ENCODE peak calls at places on chromosomes 13 and 19, in ten cellular contexts. One of them, this sample, is unnamed.

GRCh38 chr13:45092668-45093067 is 27.6 kb upstream of the GTF2F2 start:
- DNase-seq in AG09319: peak; percentile 22
- DNase-seq in ovary: no peak
- DNase-seq in suprapubic skin: no peak
- DNase-seq in fibroblast of mammary gland: peak; percentile 12
- DNase-seq in GM20000: no peak
- DNase-seq in fibroblast of lung: no peak
- DNase-seq in glutamatergic neuron: no peak
- DNase-seq in breast epithelium: no peak
- DNase-seq in A673: no peak
- DNase-seq in this sample: peak; percentile 23

GRCh38 chr13:45954861-45955595 is 97.5 kb downstream of the ZC3H13 start:
- DNase-seq in glutamatergic neuron: no peak
- DNase-seq in A673: no peak
- DNase-seq in fibroblast of lung: peak; percentile 6
- DNase-seq in fibroblast of mammary gland: no peak
- DNase-seq in AG09319: no peak
- DNase-seq in ovary: no peak
- DNase-seq in GM20000: no peak
- DNase-seq in breast epithelium: no peak
- DNase-seq in suprapubic skin: no peak
- DNase-seq in this sample: no peak

GRCh38 chr13:24905242-24905641 is 141.3 kb downstream of the RNF17 start:
- DNase-seq in AG09319: no peak
- DNase-seq in fibroblast of mammary gland: peak; percentile 51
- DNase-seq in fibroblast of lung: peak; percentile 22
- DNase-seq in A673: no peak
- DNase-seq in GM20000: no peak
- DNase-seq in glutamatergic neuron: no peak
- DNase-seq in breast epithelium: no peak
- DNase-seq in ovary: no peak
- DNase-seq in suprapubic skin: no peak
- DNase-seq in this sample: no peak

GRCh38 chr13:101799196-101799595 is 346.7 kb downstream of the ITGBL1 start:
- DNase-seq in AG09319: no peak
- DNase-seq in fibroblast of mammary gland: no peak
- DNase-seq in A673: no peak
- DNase-seq in glutamatergic neuron: no peak
- DNase-seq in fibroblast of lung: no peak
- DNase-seq in breast epithelium: no peak
- DNase-seq in suprapubic skin: no peak
- DNase-seq in GM20000: no peak
- DNase-seq in ovary: no peak
- DNase-seq in this sample: no peak

GRCh38 chr19:54684537-54684936 is 21.8 kb downstream of the LILRB4 start:
- DNase-seq in glutamatergic neuron: no peak
- DNase-seq in ovary: no peak
- DNase-seq in AG09319: no peak
- DNase-seq in A673: peak; percentile 55
- DNase-seq in fibroblast of mammary gland: peak; percentile 2
- DNase-seq in breast epithelium: no peak
- DNase-seq in fibroblast of lung: no peak
- DNase-seq in GM20000: peak; percentile 46
- DNase-seq in suprapubic skin: no peak
- DNase-seq in this sample: no peak

GRCh38 chr19:22600690-22601648 is 33.2 kb upstream of the ZNF492 start:
- DNase-seq in breast epithelium: no peak
- DNase-seq in suprapubic skin: no peak
- DNase-seq in ovary: no peak
- DNase-seq in GM20000: no peak
- DNase-seq in AG09319: no peak
- DNase-seq in A673: no peak
- DNase-seq in glutamatergic neuron: no peak
- DNase-seq in fibroblast of lung: no peak
- DNase-seq in fibroblast of mammary gland: no peak
- DNase-seq in this sample: no peak

GRCh38 chr19:5451494-5451893 is 3.7 kb upstream of the ZNRF4 start:
- DNase-seq in suprapubic skin: no peak
- DNase-seq in glutamatergic neuron: no peak
- DNase-seq in breast epithelium: no peak
- DNase-seq in AG09319: no peak
- DNase-seq in fibroblast of mammary gland: no peak
- DNase-seq in A673: no peak
- DNase-seq in GM20000: no peak
- DNase-seq in ovary: no peak
- DNase-seq in fibroblast of lung: no peak
- DNase-seq in this sample: no peak

GRCh38 chr19:3098515-3099346 is 4.6 kb downstream of the GNA11 start:
- DNase-seq in A673: no peak
- DNase-seq in breast epithelium: no peak
- DNase-seq in fibroblast of mammary gland: peak; percentile 30
- DNase-seq in suprapubic skin: peak; percentile 74
- DNase-seq in GM20000: no peak
- DNase-seq in fibroblast of lung: peak; percentile 28
- DNase-seq in ovary: no peak
- DNase-seq in glutamatergic neuron: no peak
- DNase-seq in AG09319: no peak
- DNase-seq in this sample: peak; percentile 10

GRCh38 chr13:99119686-99120085 is 81.0 kb upstream of the UBAC2 start:
- DNase-seq in glutamatergic neuron: no peak
- DNase-seq in fibroblast of mammary gland: no peak
- DNase-seq in suprapubic skin: no peak
- DNase-seq in breast epithelium: no peak
- DNase-seq in AG09319: no peak
- DNase-seq in GM20000: no peak
- DNase-seq in fibroblast of lung: no peak
- DNase-seq in ovary: no peak
- DNase-seq in A673: no peak
- DNase-seq in this sample: no peak

GRCh38 chr19:33406521-33407139 is 33.1 kb downstream of the CEBPG start:
- DNase-seq in breast epithelium: no peak
- DNase-seq in glutamatergic neuron: peak; percentile 90
- DNase-seq in fibroblast of mammary gland: peak; percentile 56
- DNase-seq in ovary: peak; percentile 56
- DNase-seq in GM20000: peak; percentile 90
- DNase-seq in suprapubic skin: peak; percentile 69
- DNase-seq in AG09319: no peak
- DNase-seq in fibroblast of lung: peak; percentile 52
- DNase-seq in A673: peak; percentile 71
- DNase-seq in this sample: peak; percentile 39

GRCh38 chr19:43774103-43774939 is 6.5 kb downstream of the KCNN4 start:
- DNase-seq in fibroblast of mammary gland: peak; percentile 56
- DNase-seq in AG09319: no peak
- DNase-seq in ovary: peak; percentile 38
- DNase-seq in glutamatergic neuron: peak; percentile 87
- DNase-seq in fibroblast of lung: peak; percentile 53
- DNase-seq in A673: no peak
- DNase-seq in suprapubic skin: no peak
- DNase-seq in GM20000: no peak
- DNase-seq in breast epithelium: no peak
- DNase-seq in this sample: no peak

DNA sequence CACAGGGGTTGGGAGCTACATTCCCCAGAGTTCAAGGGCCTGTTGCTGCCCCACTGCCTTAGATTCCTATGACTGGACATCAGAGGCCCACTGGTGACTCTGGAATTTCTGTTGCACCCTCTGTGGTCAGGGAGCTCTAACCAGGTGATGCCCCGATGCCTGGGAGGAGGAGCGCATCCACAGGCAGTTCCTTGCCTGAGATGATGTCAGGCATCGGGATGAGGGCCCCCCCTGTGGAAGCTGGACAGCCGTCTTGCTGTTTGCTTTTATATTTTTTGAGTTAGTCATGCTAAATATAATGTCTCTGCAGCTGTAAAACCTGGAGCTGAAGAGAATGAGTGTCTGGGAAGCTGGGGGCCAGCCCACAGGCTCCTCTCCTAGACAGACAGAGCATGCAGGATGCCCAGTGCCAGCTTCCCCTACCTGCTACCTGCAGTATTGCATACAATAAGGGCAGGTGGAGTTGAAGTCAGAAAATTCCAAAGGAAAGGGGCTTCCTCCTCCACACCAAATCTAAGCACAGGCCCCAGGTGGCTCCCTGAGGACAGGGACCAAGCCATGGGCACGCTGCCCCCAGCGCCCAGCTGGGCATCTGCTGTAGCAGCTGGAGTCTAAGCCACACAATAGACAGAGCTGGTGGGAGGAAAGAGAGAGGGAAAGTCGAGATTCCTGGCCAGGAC is 16.2 kb downstream of the COL4A2 start:
- DNase-seq in fibroblast of mammary gland: peak; percentile 72
- DNase-seq in A673: peak; percentile 41
- DNase-seq in suprapubic skin: no peak
- DNase-seq in glutamatergic neuron: no peak
- DNase-seq in ovary: no peak
- DNase-seq in fibroblast of lung: peak; percentile 50
- DNase-seq in AG09319: no peak
- DNase-seq in breast epithelium: no peak
- DNase-seq in GM20000: no peak
- DNase-seq in this sample: peak; percentile 96
- TF ChIP-seq CTCF in fibroblast of mammary gland: peak; percentile 0
- TF ChIP-seq CTCF in A673: no peak
- TF ChIP-seq CTCF in suprapubic skin: no peak
- TF ChIP-seq CTCF in glutamatergic neuron: peak; percentile 14
- TF ChIP-seq CTCF in ovary: no peak
- TF ChIP-seq CTCF in fibroblast of lung: peak; percentile 4
- TF ChIP-seq CTCF in AG09319: no peak
- TF ChIP-seq CTCF in breast epithelium: no peak
- TF ChIP-seq CTCF in GM20000: no peak
- TF ChIP-seq CTCF in this sample: peak; percentile 29

GRCh38 chr13:86729206-86729605 is 930.0 kb upstream of the SLITRK6 start:
- DNase-seq in glutamatergic neuron: no peak
- DNase-seq in breast epithelium: no peak
- DNase-seq in AG09319: no peak
- DNase-seq in suprapubic skin: no peak
- DNase-seq in fibroblast of lung: peak; percentile 1
- DNase-seq in GM20000: no peak
- DNase-seq in ovary: no peak
- DNase-seq in A673: no peak
- DNase-seq in fibroblast of mammary gland: no peak
- DNase-seq in this sample: no peak

DNA sequence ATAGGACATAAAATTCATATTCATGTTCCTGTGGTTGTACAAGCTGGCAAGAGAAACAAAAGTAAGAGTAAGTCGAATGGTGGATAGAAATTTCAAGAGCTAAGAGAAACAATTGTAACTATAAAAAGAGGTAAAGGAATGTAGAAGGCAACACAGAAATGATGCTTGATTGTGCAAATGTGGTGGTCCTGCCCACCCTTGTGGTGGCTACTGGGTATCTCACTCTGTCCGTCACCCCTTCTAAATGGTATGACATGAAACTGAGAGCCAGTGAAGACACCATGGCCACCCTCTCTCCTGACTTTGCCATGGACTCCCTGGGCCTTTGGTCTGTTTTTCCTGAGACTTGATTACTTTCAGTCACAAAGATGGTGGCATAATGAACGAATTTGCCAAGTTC is 925.9 kb upstream of the SLITRK6 start:
- DNase-seq in GM20000: no peak
- DNase-seq in AG09319: no peak
- DNase-seq in fibroblast of lung: peak; percentile 2
- DNase-seq in glutamatergic neuron: peak; percentile 27
- DNase-seq in breast epithelium: no peak
- DNase-seq in suprapubic skin: no peak
- DNase-seq in ovary: no peak
- DNase-seq in A673: peak; percentile 1
- DNase-seq in fibroblast of mammary gland: no peak
- DNase-seq in this sample: no peak
- TF ChIP-seq CTCF in GM20000: no peak
- TF ChIP-seq CTCF in AG09319: no peak
- TF ChIP-seq CTCF in fibroblast of lung: peak; percentile 6
- TF ChIP-seq CTCF in glutamatergic neuron: peak; percentile 59
- TF ChIP-seq CTCF in breast epithelium: no peak
- TF ChIP-seq CTCF in suprapubic skin: no peak
- TF ChIP-seq CTCF in ovary: no peak
- TF ChIP-seq CTCF in A673: peak; percentile 20
- TF ChIP-seq CTCF in fibroblast of mammary gland: no peak
- TF ChIP-seq CTCF in this sample: peak; percentile 3

GRCh38 chr13:84455143-84455905 is 573.0 kb upstream of the SLITRK1 start:
- DNase-seq in AG09319: no peak
- DNase-seq in fibroblast of mammary gland: no peak
- DNase-seq in suprapubic skin: no peak
- DNase-seq in glutamatergic neuron: no peak
- DNase-seq in fibroblast of lung: no peak
- DNase-seq in ovary: no peak
- DNase-seq in breast epithelium: no peak
- DNase-seq in A673: no peak
- DNase-seq in GM20000: no peak
- DNase-seq in this sample: no peak
- TF ChIP-seq CTCF in AG09319: no peak
- TF ChIP-seq CTCF in fibroblast of mammary gland: peak; percentile 10
- TF ChIP-seq CTCF in suprapubic skin: no peak
- TF ChIP-seq CTCF in glutamatergic neuron: no peak
- TF ChIP-seq CTCF in fibroblast of lung: no peak
- TF ChIP-seq CTCF in ovary: no peak
- TF ChIP-seq CTCF in breast epithelium: no peak
- TF ChIP-seq CTCF in A673: peak; percentile 34
- TF ChIP-seq CTCF in GM20000: no peak
- TF ChIP-seq CTCF in this sample: no peak

DNA sequence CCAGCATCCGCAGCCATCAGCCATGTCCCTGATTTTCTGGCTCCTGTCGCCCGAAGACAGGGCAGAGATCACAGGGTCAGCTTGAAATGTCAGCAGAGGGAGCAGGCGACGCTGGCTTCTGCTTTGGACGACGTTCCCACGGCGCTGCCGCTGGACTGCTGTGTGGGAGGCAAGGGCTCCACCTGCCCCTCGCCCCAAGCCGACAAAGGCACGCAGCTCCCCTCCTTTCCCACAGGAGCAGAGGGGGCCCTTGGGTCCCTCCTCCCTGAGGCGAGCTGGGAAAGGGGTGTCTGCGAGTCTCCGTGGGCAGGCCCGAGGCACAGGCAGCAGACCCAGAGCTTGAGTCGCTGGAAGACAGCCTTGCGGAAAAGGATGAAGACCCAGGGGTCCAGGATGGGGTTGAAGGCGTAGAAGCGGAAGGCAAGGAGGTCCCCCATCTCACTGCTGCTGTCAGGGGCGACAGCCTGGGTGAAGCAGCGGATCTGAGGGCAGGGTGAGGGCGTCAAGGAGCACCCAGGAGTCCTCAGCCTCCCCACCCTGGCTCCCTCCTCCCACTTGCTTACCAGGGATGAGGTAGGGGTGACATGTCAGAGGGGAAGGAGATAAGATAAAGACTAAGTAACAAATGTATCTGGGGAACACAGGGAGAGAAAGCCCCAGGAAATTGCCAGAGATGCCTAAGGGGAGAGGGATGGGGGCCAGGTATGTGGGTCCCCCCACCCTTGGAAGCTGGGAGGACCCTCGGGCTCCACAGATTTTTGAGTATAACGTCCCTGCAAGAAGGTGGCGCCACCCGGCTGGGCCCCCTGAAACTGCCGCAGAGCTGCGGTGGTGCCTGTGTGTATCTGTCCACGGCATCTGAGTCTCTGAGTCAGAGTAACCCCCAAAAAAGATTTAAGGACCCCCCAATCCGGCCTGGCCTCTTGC is 3.4 kb downstream of the PTGIR start:
- DNase-seq in fibroblast of mammary gland: no peak
- DNase-seq in AG09319: no peak
- DNase-seq in glutamatergic neuron: no peak
- DNase-seq in breast epithelium: no peak
- DNase-seq in fibroblast of lung: no peak
- DNase-seq in ovary: no peak
- DNase-seq in suprapubic skin: no peak
- DNase-seq in A673: no peak
- DNase-seq in GM20000: no peak
- DNase-seq in this sample: no peak
- TF ChIP-seq CTCF in fibroblast of mammary gland: no peak
- TF ChIP-seq CTCF in AG09319: no peak
- TF ChIP-seq CTCF in glutamatergic neuron: no peak
- TF ChIP-seq CTCF in breast epithelium: no peak
- TF ChIP-seq CTCF in fibroblast of lung: no peak
- TF ChIP-seq CTCF in ovary: no peak
- TF ChIP-seq CTCF in suprapubic skin: no peak
- TF ChIP-seq CTCF in A673: peak; percentile 35
- TF ChIP-seq CTCF in GM20000: no peak
- TF ChIP-seq CTCF in this sample: peak; percentile 24

GRCh38 chr19:38698225-38699026 is 45.8 kb downstream of the CAPN12 start:
- DNase-seq in breast epithelium: no peak
- DNase-seq in A673: no peak
- DNase-seq in glutamatergic neuron: no peak
- DNase-seq in fibroblast of lung: no peak
- DNase-seq in suprapubic skin: no peak
- DNase-seq in AG09319: no peak
- DNase-seq in GM20000: no peak
- DNase-seq in fibroblast of mammary gland: no peak
- DNase-seq in ovary: no peak
- DNase-seq in this sample: no peak
- TF ChIP-seq CTCF in breast epithelium: no peak
- TF ChIP-seq CTCF in A673: no peak
- TF ChIP-seq CTCF in glutamatergic neuron: no peak
- TF ChIP-seq CTCF in fibroblast of lung: no peak
- TF ChIP-seq CTCF in suprapubic skin: no peak
- TF ChIP-seq CTCF in AG09319: no peak
- TF ChIP-seq CTCF in GM20000: no peak
- TF ChIP-seq CTCF in fibroblast of mammary gland: no peak
- TF ChIP-seq CTCF in ovary: no peak
- TF ChIP-seq CTCF in this sample: no peak

This sample was measured in astrocyte of the spinal cord.